ENCODE peak calls at places on chromosomes 6 and 20, in seven cellular contexts. Y is GM23338; J is foreskin fibroblast; N is CD8-positive, alpha-beta T cell; U is fibroblast of mammary gland; O is mucosa of descending colon; W is choroid plexus epithelial cell. P is an unnamed sample.

GRCh38 chr6:2578729-2579128 is 172.0 kb downstream of the MYLK4 start:
- DNase-seq in W (peak), O (no peak), N (no peak), U (peak), J (peak), Y (no peak), P (peak)

GRCh38 chr6:101110814-101111213 is 229.7 kb upstream of the ASCC3 start:
- DNase-seq in J (peak), N (no peak), O (no peak), W (peak), Y (no peak), U (peak), P (peak)

GRCh38 chr6:42383421-42384208 is 68.1 kb downstream of the TRERF1 start:
- DNase-seq in Y (no peak), J (no peak), U (no peak), W (no peak), O (no peak), N (no peak), P (no peak)

GRCh38 chr20:50133041-50133440 is 20.1 kb upstream of the UBE2V1 start:
- DNase-seq in O (no peak), N (no peak), Y (no peak), U (no peak), W (no peak), J (no peak), P (no peak)

GRCh38 chr6:46918830-46919229 is 2.9 kb downstream of the ADGRF5 start:
- DNase-seq in J (no peak), U (no peak), Y (no peak), N (no peak), O (no peak), W (no peak), P (no peak)

GRCh38 chr6:30542915-30543314 is 13.4 kb downstream of the GNL1 start:
- DNase-seq in N (no peak), O (no peak), J (peak), W (peak), U (peak), Y (peak), P (no peak)

GRCh38 chr6:23081701-23082100 is 512.3 kb downstream of the HDGFL1 start:
- DNase-seq in U (peak), N (no peak), Y (peak), O (no peak), J (peak), W (peak), P (no peak)

GRCh38 chr6:63644668-63645326 is 9.2 kb downstream of the PHF3 start:
- DNase-seq in O (no peak), N (no peak), U (peak), J (no peak), W (no peak), Y (no peak), P (peak)

GRCh38 chr6:34200340-34200971 is 36.2 kb upstream of the HMGA1 start:
- DNase-seq in N (no peak), W (no peak), J (no peak), O (no peak), Y (peak), U (no peak), P (no peak)

GRCh38 chr6:136060052-136060451 is 190.1 kb downstream of the MTFR2 start:
- DNase-seq in N (no peak), U (no peak), Y (no peak), J (no peak), W (no peak), O (no peak), P (no peak)

GRCh38 chr6:147510949-147511590 is 2.6 kb downstream of the SAMD5 start:
- DNase-seq in Y (no peak), U (no peak), J (no peak), W (no peak), N (no peak), O (peak), P (peak)

GRCh38 chr6:121619013-121619412 is 183.6 kb downstream of the GJA1 start:
- DNase-seq in Y (peak), N (no peak), W (no peak), U (no peak), O (no peak), J (no peak), P (no peak)

GRCh38 chr20:62606551-62607201 is 35.6 kb upstream of the SLCO4A1 start:
- DNase-seq in O (peak), Y (peak), J (peak), U (peak), N (no peak), W (peak), P (no peak)

DNA sequence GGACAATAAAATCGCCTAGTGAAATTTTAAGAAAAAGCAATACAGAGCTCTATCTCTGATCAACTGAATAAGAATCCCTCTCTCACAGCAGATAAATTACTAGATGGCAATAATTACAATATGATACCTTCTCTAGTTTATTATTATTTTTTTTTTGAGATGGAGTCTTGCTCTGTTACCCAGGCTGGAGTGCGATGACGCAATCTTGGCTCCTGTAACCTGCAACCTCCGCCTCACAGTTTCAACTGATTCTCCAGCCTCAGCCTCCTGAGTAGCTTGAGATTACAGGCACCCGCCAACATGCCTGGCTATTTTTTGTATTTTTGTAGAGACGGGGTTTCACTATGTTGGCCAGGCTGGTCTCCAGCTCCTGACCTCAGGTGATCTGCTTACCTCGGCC is 129.3 kb upstream of the PTCHD4 start:
- DNase-seq in U (no peak), N (no peak), O (no peak), J (no peak), W (no peak), Y (no peak), P (no peak)
- H3K4me3 ChIP-seq in U (no peak), N (no peak), O (no peak), J (no peak), W (no peak), Y (no peak), P (no peak)

DNA sequence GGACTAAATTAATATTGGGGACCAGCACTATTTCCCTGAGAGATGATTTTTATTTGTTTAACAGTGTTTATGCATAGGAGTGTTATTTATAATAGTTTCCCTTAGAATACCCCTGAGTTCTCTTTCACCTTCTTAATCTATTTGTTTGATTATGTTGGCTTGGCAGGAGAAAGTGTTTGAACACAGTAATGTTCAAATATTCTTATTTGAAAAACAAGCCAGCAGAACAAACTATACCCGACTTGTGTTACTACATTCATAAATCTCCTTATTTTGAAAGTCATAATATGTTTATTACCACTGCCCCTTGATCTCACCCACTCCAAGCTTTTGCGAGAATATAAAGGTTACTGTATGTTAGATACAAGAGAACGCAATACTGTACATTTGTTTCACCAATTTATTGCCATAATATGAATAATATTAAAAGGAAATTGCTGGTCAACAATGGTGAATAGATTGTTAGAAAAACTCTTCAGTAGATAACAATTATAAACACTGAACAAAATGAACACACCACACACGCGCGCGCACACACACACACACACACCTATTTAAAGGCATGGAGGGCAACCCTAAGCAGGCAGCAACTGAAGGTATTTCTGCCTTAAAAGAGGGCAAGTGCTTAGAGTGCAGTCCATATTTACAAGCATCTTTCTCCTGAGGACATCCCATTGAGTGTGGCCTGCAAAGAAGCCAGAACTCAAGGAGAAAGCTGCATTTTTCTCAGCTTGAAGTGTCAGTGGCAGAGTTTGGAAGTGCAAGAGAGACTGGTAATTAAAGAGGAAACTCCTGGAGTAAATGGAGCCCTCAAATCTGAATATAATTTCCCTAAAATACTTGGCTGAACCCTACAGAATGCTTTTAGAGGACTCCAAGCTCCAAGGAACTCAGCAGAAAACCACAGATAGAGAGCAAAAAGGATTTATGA is 279.4 kb upstream of the MAN1A1 start:
- DNase-seq in J (no peak), W (no peak), U (no peak), O (no peak), Y (peak), N (no peak), P (no peak)
- TF ChIP-seq CTCF in J (no peak), W (peak), U (no peak), O (no peak), Y (no peak), N (no peak), P (peak)

DNA sequence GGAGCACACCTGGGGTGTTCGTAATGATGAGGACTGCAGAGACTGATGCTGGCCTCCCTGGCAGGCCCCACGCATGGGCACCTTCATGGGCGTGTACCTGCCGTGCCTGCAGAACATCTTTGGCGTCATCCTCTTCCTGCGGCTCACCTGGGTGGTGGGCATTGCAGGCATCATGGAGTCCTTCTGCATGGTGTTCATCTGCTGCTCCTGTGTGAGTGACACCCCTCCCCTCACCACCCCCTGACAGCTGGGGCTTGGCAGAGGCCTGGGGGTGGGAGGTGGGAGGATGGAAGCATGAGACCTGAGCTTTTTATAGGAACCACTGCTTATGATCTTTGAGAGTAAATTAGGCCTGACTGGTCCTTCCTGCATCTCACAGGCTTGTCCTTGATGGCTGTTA is 6.7 kb downstream of the SLC12A5 start:
- DNase-seq in N (no peak), J (no peak), O (no peak), U (no peak), Y (no peak), W (no peak), P (no peak)
- H3K4me3 ChIP-seq in N (no peak), J (no peak), O (no peak), U (no peak), Y (no peak), W (no peak), P (no peak)

GRCh38 chr6:169826697-169827096 is 75.3 kb downstream of the ERMARD start:
- DNase-seq in J (no peak), O (no peak), U (no peak), Y (no peak), W (no peak), N (no peak), P (no peak)
- TF ChIP-seq CTCF in J (no peak), O (no peak), U (no peak), Y (no peak), W (no peak), N (no peak), P (no peak)

DNA sequence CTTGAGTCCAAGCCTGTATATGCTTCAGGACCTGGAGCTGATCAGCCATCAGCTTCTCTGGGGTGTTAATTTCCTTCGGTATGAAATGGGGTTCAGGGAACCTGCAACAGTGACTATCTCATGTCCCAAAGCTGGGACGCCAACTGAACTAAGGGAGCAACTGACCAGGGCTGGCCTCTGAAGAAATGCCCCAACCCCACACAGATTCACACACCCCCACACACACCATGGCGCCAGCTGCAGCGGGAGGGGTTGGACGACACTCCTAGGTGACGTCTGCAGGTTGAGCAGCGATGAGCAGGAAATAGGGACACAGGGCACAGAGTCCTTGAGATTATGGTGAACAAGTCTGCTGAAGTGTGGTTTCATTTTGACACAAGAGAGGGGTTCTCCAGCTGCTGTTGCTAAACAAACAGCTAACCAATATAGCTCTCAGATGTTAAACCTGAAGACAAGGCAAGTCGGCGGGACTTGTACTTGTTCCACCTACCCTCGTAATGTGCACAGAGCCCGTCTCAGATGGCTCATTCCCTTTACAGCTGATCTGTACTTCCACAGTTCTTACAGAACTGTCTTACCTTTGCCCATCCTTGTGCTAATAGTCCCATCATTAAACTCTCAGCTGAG is 7.5 kb upstream of the ADTRP start:
- DNase-seq in W (no peak), N (no peak), O (peak), Y (no peak), U (no peak), J (no peak), P (no peak)
- H3K4me3 ChIP-seq in W (no peak), N (no peak), O (no peak), Y (no peak), U (no peak), J (no peak), P (no peak)

DNA sequence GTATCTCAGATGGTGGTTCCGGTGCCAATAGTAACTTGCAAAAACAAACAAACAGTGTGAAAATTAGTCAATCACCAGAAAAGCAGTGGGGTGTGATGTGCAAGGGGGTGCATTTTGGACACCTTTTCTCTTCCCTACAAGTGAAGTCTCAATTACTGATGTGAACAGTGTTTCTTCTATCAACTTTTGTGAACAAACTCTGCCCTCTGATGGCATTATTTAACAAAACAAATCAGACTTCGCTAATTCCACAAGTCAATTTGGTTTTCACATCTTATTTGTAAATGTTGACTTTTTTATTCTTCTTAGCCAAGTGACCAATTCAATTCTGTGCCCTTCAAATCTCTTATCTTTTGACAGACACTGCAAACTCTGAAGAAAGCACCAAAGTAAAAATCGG is 212.2 kb downstream of the UST start:
- DNase-seq in N (no peak), U (peak), O (no peak), Y (no peak), J (no peak), W (no peak), P (peak)
- TF ChIP-seq CTCF in N (no peak), U (no peak), O (no peak), Y (no peak), J (no peak), W (no peak), P (no peak)

GRCh38 chr6:26366504-26366903 is 1.5 kb downstream of the BTN3A2 start:
- DNase-seq in Y (no peak), W (peak), U (peak), J (no peak), N (no peak), O (no peak), P (no peak)
- H3K4me3 ChIP-seq in Y (no peak), W (no peak), U (no peak), J (no peak), N (peak), O (no peak), P (no peak)

GRCh38 chr20:60268502-60268901 is 310.3 kb downstream of the CDH26 start:
- DNase-seq in N (no peak), W (no peak), Y (no peak), U (peak), O (no peak), J (no peak), P (no peak)
- TF ChIP-seq CTCF in N (no peak), W (no peak), Y (no peak), U (no peak), O (no peak), J (no peak), P (no peak)

P was measured in epithelial cell of esophagus.